ENCODE peak calls at places on chromosome 2, in six cellular contexts. J is IMR-90, W is A549, V is H1, I is prostate gland, L is transverse colon. S is an unnamed sample.

GRCh38 chr2:169027240-169027639 is 3.9 kb downstream of the ABCB11 start:
- DNase-seq in J (no peak), W (no peak), V (no peak), I (no peak), L (no peak), S (no peak)

GRCh38 chr2:121019073-121019472 is 265.9 kb downstream of the TFCP2L1 start:
- DNase-seq in J (peak; percentile 8), W (no peak), V (no peak), I (peak; percentile 2), L (no peak), S (no peak)

GRCh38 chr2:54916637-54917036 is 133.6 kb downstream of the RTN4 start:
- DNase-seq in J (no peak), W (no peak), V (no peak), I (no peak), L (no peak), S (no peak)

GRCh38 chr2:133532919-133533318 is 35.3 kb downstream of the NCKAP5 start:
- DNase-seq in J (peak; percentile 47), W (peak; percentile 24), V (no peak), I (no peak), L (no peak), S (no peak)

GRCh38 chr2:232927041-232927792 is 57.2 kb downstream of the SNORC start:
- DNase-seq in J (no peak), W (peak; percentile 22), V (no peak), I (no peak), L (no peak), S (no peak)

GRCh38 chr2:101710690-101711318 is 13.3 kb downstream of the MAP4K4 start:
- DNase-seq in J (peak; percentile 65), W (no peak), V (no peak), I (no peak), L (no peak), S (peak; percentile 45)

GRCh38 chr2:68764041-68764780 is 29.6 kb downstream of the ARHGAP25 start:
- DNase-seq in J (peak; percentile 41), W (no peak), V (no peak), I (no peak), L (no peak), S (no peak)

GRCh38 chr2:64374686-64375085 is 79.3 kb upstream of the LGALSL start:
- DNase-seq in J (no peak), W (no peak), V (no peak), I (no peak), L (no peak), S (no peak)

GRCh38 chr2:51866361-51866760 is 834.4 kb upstream of the NRXN1 start:
- DNase-seq in J (peak; percentile 85), W (no peak), V (no peak), I (no peak), L (no peak), S (no peak)

GRCh38 chr2:156322103-156322671 is 10.3 kb downstream of the NR4A2 start:
- DNase-seq in J (no peak), W (no peak), V (no peak), I (no peak), L (no peak), S (no peak)

GRCh38 chr2:24342110-24342910 is 18.0 kb downstream of the ITSN2 start:
- DNase-seq in J (peak; percentile 70), W (no peak), V (no peak), I (no peak), L (no peak), S (no peak)

GRCh38 chr2:71646028-71646427 is 192.7 kb downstream of the DYSF start:
- DNase-seq in J (peak; percentile 6), W (no peak), V (no peak), I (peak; percentile 73), L (no peak), S (no peak)

GRCh38 chr2:132568679-132569078 is 101.3 kb downstream of the LYPD1 start:
- DNase-seq in J (no peak), W (no peak), V (no peak), I (no peak), L (no peak), S (no peak)

GRCh38 chr2:204923957-204924356 is 378.7 kb downstream of the PARD3B start:
- DNase-seq in J (no peak), W (no peak), V (no peak), I (no peak), L (no peak), S (no peak)

DNA sequence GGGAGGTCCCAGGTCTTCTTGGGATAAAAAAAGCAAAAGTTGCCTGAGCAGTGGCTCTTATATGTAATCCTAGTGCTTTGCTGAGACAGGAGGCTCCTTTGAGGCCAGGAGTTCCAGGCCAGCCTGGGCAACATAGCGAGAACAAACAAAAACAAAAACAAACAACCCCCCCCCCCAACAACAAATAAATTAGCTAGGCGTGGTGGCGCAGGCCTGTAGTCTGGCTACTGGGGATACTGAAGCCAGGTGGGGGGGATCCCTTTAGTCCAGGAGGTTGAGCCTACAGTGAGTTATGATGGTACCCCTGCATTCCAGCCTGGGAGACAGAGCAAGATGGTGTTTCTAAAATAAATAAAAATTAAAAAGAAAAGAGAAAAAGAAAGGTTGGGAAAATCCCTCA is 5.4 kb downstream of the GAREM2 start:
- DNase-seq in J (no peak), W (no peak), V (no peak), I (no peak), L (no peak), S (no peak)
- H3K4me3 ChIP-seq in J (no peak overlapping the region), W (peak overlapping the region; percentile 44), V (no peak overlapping the region), I (peak overlapping the region; percentile 44), L (no peak overlapping the region), S (no peak overlapping the region)

GRCh38 chr2:207328944-207329386 is 163.2 kb upstream of the KLF7 start:
- DNase-seq in J (no peak), W (no peak), V (no peak), I (no peak), L (no peak), S (no peak)

GRCh38 chr2:207333599-207334308 is 168.0 kb upstream of the KLF7 start:
- DNase-seq in J (peak; percentile 44), W (no peak), V (no peak), I (no peak), L (no peak), S (no peak)

GRCh38 chr2:207331674-207332073 is 165.9 kb upstream of the KLF7 start:
- DNase-seq in J (no peak), W (no peak), V (no peak), I (no peak), L (no peak), S (no peak)

GRCh38 chr2:207332473-207333212 is 166.9 kb upstream of the KLF7 start:
- DNase-seq in J (peak; percentile 30), W (no peak), V (no peak), I (no peak), L (no peak), S (peak; percentile 30)

DNA sequence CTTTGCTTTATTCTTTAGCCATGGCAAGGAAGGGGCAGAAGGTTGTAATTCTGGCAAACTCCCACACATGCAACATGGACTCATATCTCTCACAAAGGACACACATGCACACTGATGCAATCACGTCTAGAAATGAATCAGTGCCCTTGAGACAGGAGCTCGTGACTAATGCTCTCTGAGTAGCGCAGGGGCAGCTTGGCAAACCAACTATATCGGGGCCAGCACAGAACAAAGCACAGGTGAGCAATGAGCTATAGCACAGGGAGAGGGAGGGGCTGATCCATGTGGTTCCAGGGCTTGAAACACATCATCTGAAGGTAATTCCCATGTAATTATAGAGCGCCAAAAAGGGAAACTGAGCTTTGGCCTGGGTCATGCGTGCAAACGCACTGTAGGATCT is 165.2 kb upstream of the KLF7 start:
- DNase-seq in J (peak; percentile 97), W (peak; percentile 89), V (no peak), I (no peak), L (no peak), S (peak; percentile 65)
- TF ChIP-seq POLR2A in J (no peak), W (no peak), V (no peak), I (no peak), L (no peak), S (no peak)

GRCh38 chr2:227325056-227325823 is at the start of gene MFF:
- DNase-seq in J (peak; percentile 91), W (peak; percentile 96), V (peak; percentile 61), I (peak; percentile 93), L (peak; percentile 95), S (peak; percentile 97)
- TF ChIP-seq CTCF in J (no peak), W (peak; percentile 37), V (no peak), I (no peak), L (peak; percentile 12), S (no peak)

GRCh38 chr2:144745424-144745823 is 225.5 kb upstream of the ZEB2 start:
- DNase-seq in J (no peak), W (no peak), V (no peak), I (no peak), L (no peak), S (no peak)
- H3K4me3 ChIP-seq in J (no peak overlapping the region), W (no peak overlapping the region), V (no peak overlapping the region), I (no peak overlapping the region), L (no peak overlapping the region), S (no peak overlapping the region)

GRCh38 chr2:96161785-96162367 is 16.6 kb upstream of the DUSP2 start:
- DNase-seq in J (no peak), W (no peak), V (no peak), I (no peak), L (no peak), S (no peak)

GRCh38 chr2:96164459-96165184 is 19.4 kb upstream of the DUSP2 start:
- DNase-seq in J (no peak), W (no peak), V (no peak), I (no peak), L (peak; percentile 48), S (no peak)

GRCh38 chr2:96163415-96163767 is 18.2 kb upstream of the DUSP2 start:
- DNase-seq in J (no peak), W (no peak), V (no peak), I (no peak), L (no peak), S (no peak)

GRCh38 chr2:96167407-96168013 is 22.3 kb upstream of the DUSP2 start:
- DNase-seq in J (no peak), W (no peak), V (no peak), I (no peak), L (no peak), S (no peak)

GRCh38 chr2:96163768-96164429 is 18.7 kb upstream of the DUSP2 start:
- DNase-seq in J (no peak), W (no peak), V (no peak), I (no peak), L (peak; percentile 55), S (peak; percentile 46)
- TF ChIP-seq POLR2A in J (no peak), W (no peak), V (no peak), I (no peak), L (no peak), S (no peak)